ENCODE peak calls at places on chromosomes 7 and 10, in seven cellular contexts. A is omental fat pad; J is sciatic nerve; B is natural killer cell; Z is CD4-positive, alpha-beta T cell; S is heart right ventricle; K is lower lobe of right lung. C is an unnamed sample.

GRCh38 chr10:97919012-97919411 is 69.4 kb downstream of the GOLGA7B start:
- ATAC-seq in A (no peak), J (no peak), B (no peak), Z (peak; percentile 50), S (no peak), K (no peak), C (no peak)

GRCh38 chr7:7446616-7447015 is 89.1 kb downstream of the COL28A1 start:
- ATAC-seq in A (no peak), J (no peak), B (no peak), Z (no peak), S (no peak), K (no peak), C (no peak)

GRCh38 chr10:113042961-113043360 is 92.9 kb downstream of the TCF7L2 start:
- ATAC-seq in A (peak; percentile 54), J (peak; percentile 27), B (no peak), Z (no peak), S (peak; percentile 45), K (peak; percentile 35), C (no peak)

GRCh38 chr7:46145412-46145811 is 224.3 kb upstream of the IGFBP3 start:
- ATAC-seq in A (peak; percentile 93), J (peak; percentile 70), B (no peak), Z (no peak), S (peak; percentile 50), K (peak; percentile 89), C (peak; percentile 96)

GRCh38 chr7:104296266-104296665 is 32.1 kb upstream of the LHFPL3 start:
- ATAC-seq in A (no peak), J (no peak), B (no peak), Z (no peak), S (no peak), K (no peak), C (no peak)

GRCh38 chr7:131385039-131385605 is 57.4 kb downstream of the MKLN1 start:
- ATAC-seq in A (no peak), J (no peak), B (no peak), Z (no peak), S (no peak), K (no peak), C (peak; percentile 63)

GRCh38 chr7:117347480-117347879 is 24.6 kb upstream of the WNT2 start:
- ATAC-seq in A (no peak), J (no peak), B (no peak), Z (no peak), S (no peak), K (no peak), C (no peak)

GRCh38 chr10:13354783-13355182 is 6.7 kb upstream of the SEPHS1 start:
- ATAC-seq in A (no peak), J (no peak), B (no peak), Z (no peak), S (no peak), K (no peak), C (no peak)

GRCh38 chr10:114083040-114083439 is 39.4 kb downstream of the ADRB1 start:
- ATAC-seq in A (no peak), J (no peak), B (peak; percentile 18), Z (peak; percentile 53), S (no peak), K (no peak), C (no peak)

GRCh38 chr10:112799038-112799437 is 151.0 kb upstream of the TCF7L2 start:
- ATAC-seq in A (no peak), J (peak; percentile 85), B (no peak), Z (no peak), S (no peak), K (no peak), C (no peak)

GRCh38 chr7:1160665-1161010 is 642 bp upstream of the ZFAND2A start:
- ATAC-seq in A (no peak), J (peak; percentile 15), B (no peak), Z (no peak), S (peak; percentile 52), K (peak; percentile 50), C (peak; percentile 40)

GRCh38 chr7:156616269-156617202 is 24.0 kb upstream of the RNF32 start:
- ATAC-seq in A (no peak), J (no peak), B (no peak), Z (no peak), S (peak; percentile 67), K (peak; percentile 74), C (peak; percentile 62)

GRCh38 chr10:122293156-122293978 is 22.3 kb downstream of the BTBD16 start:
- ATAC-seq in A (no peak), J (no peak), B (no peak), Z (no peak), S (no peak), K (no peak), C (no peak)

GRCh38 chr10:53025172-53025651 is 252.6 kb upstream of the MBL2 start:
- ATAC-seq in A (no peak), J (peak; percentile 50), B (no peak), Z (no peak), S (no peak), K (no peak), C (peak; percentile 66)

GRCh38 chr10:1360011-1360580 is 303.9 kb downstream of the WDR37 start:
- ATAC-seq in A (no peak), J (peak; percentile 26), B (no peak), Z (no peak), S (no peak), K (peak; percentile 33), C (no peak)

GRCh38 chr7:102101926-102102325 is 184.7 kb upstream of the SH2B2 start:
- ATAC-seq in A (no peak), J (no peak), B (no peak), Z (no peak), S (no peak), K (no peak), C (no peak)

GRCh38 chr7:85947767-85948166 is 695.9 kb upstream of the GRM3 start:
- ATAC-seq in A (no peak), J (no peak), B (no peak), Z (no peak), S (no peak), K (no peak), C (no peak)

GRCh38 chr7:156184164-156184563 is 371.9 kb upstream of the SHH start:
- ATAC-seq in A (no peak), J (no peak), B (no peak), Z (no peak), S (no peak), K (no peak), C (no peak)

GRCh38 chr10:70565556-70566514 is 36.7 kb downstream of the PRF1 start:
- ATAC-seq in A (no peak), J (no peak), B (no peak), Z (no peak), S (no peak), K (no peak), C (no peak)

GRCh38 chr7:16740996-16741395 is 12.6 kb upstream of the TSPAN13 start:
- ATAC-seq in A (no peak), J (no peak), B (no peak), Z (no peak), S (peak; percentile 7), K (no peak), C (no peak)

GRCh38 chr7:101538596-101539459 is 90.3 kb downstream of the MYL10 start:
- ATAC-seq in A (no peak), J (peak; percentile 66), B (peak; percentile 70), Z (peak; percentile 54), S (peak; percentile 54), K (peak; percentile 72), C (peak; percentile 89)

GRCh38 chr10:118307237-118307636 is 34.9 kb downstream of the FAM204A start:
- ATAC-seq in A (no peak), J (no peak), B (no peak), Z (no peak), S (no peak), K (no peak), C (no peak)

GRCh38 chr7:30510124-30511074 is 5.8 kb upstream of the GGCT start:
- ATAC-seq in A (no peak), J (peak; percentile 63), B (peak; percentile 79), Z (peak; percentile 76), S (peak; percentile 60), K (peak; percentile 87), C (peak; percentile 82)

GRCh38 chr10:96681493-96681892 is 38.8 kb downstream of the PIK3AP1 start:
- ATAC-seq in A (no peak), J (no peak), B (no peak), Z (no peak), S (no peak), K (no peak), C (no peak)

GRCh38 chr7:30285531-30286284 is 1.3 kb downstream of the ZNRF2 start:
- ATAC-seq in A (no peak), J (no peak), B (no peak), Z (no peak), S (no peak), K (no peak), C (no peak)

GRCh38 chr7:7976677-7977076 is 8.1 kb downstream of the GLCCI1 start:
- ATAC-seq in A (no peak), J (no peak), B (peak; percentile 72), Z (peak; percentile 60), S (no peak), K (peak; percentile 72), C (no peak)

GRCh38 chr7:108093903-108094302 is 36.3 kb downstream of the LAMB4 start:
- ATAC-seq in A (no peak), J (peak; percentile 65), B (no peak), Z (no peak), S (peak; percentile 39), K (no peak), C (peak; percentile 7)

GRCh38 chr7:155457544-155458316 is at the start of gene EN2:
- ATAC-seq in A (peak; percentile 27), J (no peak), B (peak; percentile 59), Z (no peak), S (peak; percentile 36), K (peak; percentile 15), C (no peak)

GRCh38 chr7:131026297-131027003 is 292.4 kb upstream of the KLF14 start:
- ATAC-seq in A (peak; percentile 49), J (no peak), B (no peak), Z (no peak), S (no peak), K (peak; percentile 61), C (peak; percentile 69)

GRCh38 chr7:112855227-112855626 is 65.0 kb upstream of the TMEM168 start:
- ATAC-seq in A (no peak), J (no peak), B (no peak), Z (no peak), S (no peak), K (no peak), C (no peak)

GRCh38 chr10:133202778-133203651 is 27.0 kb upstream of the UTF1 start:
- ATAC-seq in A (no peak), J (no peak), B (no peak), Z (no peak), S (no peak), K (no peak), C (no peak)

GRCh38 chr7:152853236-152853635 is 93.7 kb downstream of the ACTR3B start:
- ATAC-seq in A (no peak), J (no peak), B (no peak), Z (no peak), S (no peak), K (no peak), C (no peak)

GRCh38 chr7:55552320-55553086 is 19.8 kb downstream of the VOPP1 start:
- ATAC-seq in A (peak; percentile 47), J (peak; percentile 59), B (peak; percentile 35), Z (no peak), S (peak; percentile 89), K (peak; percentile 51), C (peak; percentile 91)

GRCh38 chr10:33487014-33487776 is 152.7 kb upstream of the NRP1 start:
- ATAC-seq in A (no peak), J (no peak), B (peak; percentile 26), Z (no peak), S (no peak), K (no peak), C (peak; percentile 72)

C was measured in SK-N-SH treated with all-trans-retinoic acid at 6 μM for 48 hours.